ENCODE peak calls at places on chromosomes 2 and 18, in six cellular contexts. Q is brain microvascular endothelial cell, T is right lobe of liver, K is upper lobe of right lung, D is breast epithelium, L is IMR-90. F is an unnamed sample.

GRCh38 chr2:55519908-55520885 is 679 bp downstream of the CFAP36 start:
- DNase-seq in T (no peak), L (peak), Q (peak), K (peak), D (peak), F (peak)

GRCh38 chr2:233062946-233063268 is 2.8 kb downstream of the INPP5D start:
- DNase-seq in D (no peak), Q (no peak), L (no peak), K (peak), T (peak), F (no peak)

GRCh38 chr2:24164416-24164973 is 10.4 kb upstream of the FAM228A start:
- DNase-seq in Q (peak), K (peak), D (no peak), L (no peak), T (no peak), F (no peak)

GRCh38 chr2:47015206-47015605 is 99.6 kb upstream of the MCFD2 start:
- DNase-seq in Q (no peak), K (no peak), D (no peak), L (no peak), T (no peak), F (no peak)

GRCh38 chr18:79912409-79912991 is 39.0 kb downstream of the SLC66A2 start:
- DNase-seq in Q (peak), L (no peak), K (no peak), D (peak), T (peak), F (no peak)

GRCh38 chr2:51710222-51710621 is 678.3 kb upstream of the NRXN1 start:
- DNase-seq in D (no peak), L (no peak), Q (no peak), T (no peak), K (no peak), F (no peak)

GRCh38 chr2:187966924-187967323 is 324.8 kb upstream of the GULP1 start:
- DNase-seq in Q (no peak), D (no peak), L (no peak), T (no peak), K (no peak), F (no peak)

GRCh38 chr2:38581193-38582147 is 21.3 kb downstream of the HNRNPLL start:
- DNase-seq in T (no peak), D (no peak), L (peak), Q (no peak), K (no peak), F (no peak)

GRCh38 chr18:74278058-74278457 is 13.7 kb downstream of the CYB5A start:
- DNase-seq in L (no peak), K (no peak), Q (no peak), D (no peak), T (peak), F (no peak)

GRCh38 chr2:218218409-218219185 is 1.6 kb downstream of the ARPC2 start:
- DNase-seq in T (no peak), D (no peak), K (no peak), L (no peak), Q (no peak), F (no peak)

GRCh38 chr2:170651603-170652002 is 63.5 kb upstream of the SP5 start:
- DNase-seq in L (no peak), K (no peak), T (no peak), Q (no peak), D (no peak), F (no peak)

GRCh38 chr2:75241696-75242095 is 42.4 kb upstream of the TACR1 start:
- DNase-seq in K (no peak), T (no peak), D (no peak), Q (peak), L (peak), F (no peak)

GRCh38 chr2:241364781-241365180 is 8.7 kb downstream of the FARP2 start:
- DNase-seq in D (no peak), L (no peak), T (no peak), K (no peak), Q (no peak), F (no peak)

GRCh38 chr2:177275041-177275440 is 10.5 kb upstream of the NFE2L2 start:
- DNase-seq in T (no peak), D (no peak), K (no peak), Q (peak), L (peak), F (no peak)

GRCh38 chr18:3645384-3646156 is 195.6 kb downstream of the TGIF1 start:
- DNase-seq in K (no peak), D (no peak), L (no peak), T (no peak), Q (no peak), F (no peak)

GRCh38 chr2:115161531-115162453 is 719.4 kb downstream of the DPP10 start:
- DNase-seq in D (no peak), Q (no peak), K (peak), L (no peak), T (no peak), F (peak)

GRCh38 chr2:241966671-241967070 is 97.1 kb downstream of the RTP5 start:
- DNase-seq in L (no peak), D (no peak), K (no peak), Q (no peak), T (no peak), F (no peak)

GRCh38 chr2:239250216-239251071 is 150.4 kb downstream of the HDAC4 start:
- DNase-seq in Q (no peak), K (no peak), D (no peak), T (peak), L (no peak), F (no peak)

GRCh38 chr18:48152549-48152948 is 222.1 kb upstream of the SMAD2 start:
- DNase-seq in L (no peak), K (no peak), Q (no peak), T (no peak), D (no peak), F (no peak)

GRCh38 chr2:64987001-64987962 is 1.9 kb upstream of the SLC1A4 start:
- DNase-seq in D (no peak), L (peak), T (no peak), K (no peak), Q (peak), F (no peak)

GRCh38 chr2:24015562-24016375 is 5.9 kb downstream of the MFSD2B start:
- DNase-seq in K (no peak), D (peak), T (no peak), L (peak), Q (peak), F (no peak)

GRCh38 chr2:85972355-85972754 is 83.6 kb upstream of the ST3GAL5 start:
- DNase-seq in T (no peak), Q (no peak), K (no peak), D (no peak), L (no peak), F (no peak)

GRCh38 chr2:127150996-127151395 is 44.0 kb upstream of the BIN1 start:
- DNase-seq in D (no peak), K (no peak), T (no peak), Q (no peak), L (no peak), F (no peak)

GRCh38 chr2:68653538-68653982 is 10.2 kb downstream of the PROKR1 start:
- DNase-seq in L (peak), D (no peak), T (no peak), Q (peak), K (no peak), F (no peak)

GRCh38 chr2:94880507-94880906 is 9.3 kb downstream of the TEKT4 start:
- DNase-seq in L (no peak), K (peak), Q (no peak), T (no peak), D (no peak), F (no peak)

GRCh38 chr2:160679686-160680085 is 186.1 kb upstream of the RBMS1 start:
- DNase-seq in T (no peak), D (no peak), L (no peak), Q (no peak), K (no peak), F (no peak)

GRCh38 chr2:238930216-238930615 is 82.3 kb downstream of the TWIST2 start:
- DNase-seq in K (peak), L (no peak), Q (no peak), T (peak), D (no peak), F (no peak)

GRCh38 chr18:72762505-72763122 is 105.2 kb downstream of the NETO1 start:
- DNase-seq in K (no peak), Q (peak), L (peak), D (no peak), T (no peak), F (no peak)

GRCh38 chr2:18483896-18484295 is 76.6 kb downstream of the RDH14 start:
- DNase-seq in Q (no peak), T (no peak), L (peak), D (no peak), K (no peak), F (no peak)

GRCh38 chr2:15940661-15941482 is 522 bp downstream of the MYCN start:
- DNase-seq in D (no peak), K (no peak), L (no peak), Q (no peak), T (no peak), F (no peak)

GRCh38 chr2:166382-166781 is 97.5 kb downstream of the SH3YL1 start:
- DNase-seq in Q (no peak), L (no peak), K (no peak), T (no peak), D (no peak), F (no peak)

GRCh38 chr2:147468963-147469362 is 375.9 kb upstream of the ACVR2A start:
- DNase-seq in L (no peak), Q (no peak), D (no peak), T (no peak), K (no peak), F (no peak)

GRCh38 chr18:21934766-21935015 is 194.1 kb downstream of the MIB1 start:
- DNase-seq in D (no peak), K (no peak), T (no peak), L (no peak), Q (no peak), F (no peak)

GRCh38 chr2:189608799-189609422 is 28.3 kb upstream of the SLC40A1 start:
- DNase-seq in T (no peak), D (no peak), L (peak), Q (no peak), K (no peak), F (no peak)

GRCh38 chr18:57705861-57706590 is 84.4 kb upstream of the NARS1 start:
- DNase-seq in L (no peak), K (no peak), T (no peak), Q (no peak), D (no peak), F (no peak)

GRCh38 chr2:6556755-6557154 is 309.0 kb downstream of the CMPK2 start:
- DNase-seq in D (no peak), T (no peak), K (no peak), Q (peak), L (peak), F (no peak)

GRCh38 chr2:173048901-173049661 is 26.6 kb upstream of the MAP3K20 start:
- DNase-seq in T (peak), Q (peak), L (peak), D (peak), K (no peak), F (peak)

GRCh38 chr2:231227309-231228162 is 29.1 kb downstream of the ARMC9 start:
- DNase-seq in K (no peak), Q (peak), D (peak), T (no peak), L (peak), F (no peak)
- H3K4me3 ChIP-seq in K (no peak), Q (no peak), D (no peak), T (no peak), L (no peak), F (no peak)

DNA sequence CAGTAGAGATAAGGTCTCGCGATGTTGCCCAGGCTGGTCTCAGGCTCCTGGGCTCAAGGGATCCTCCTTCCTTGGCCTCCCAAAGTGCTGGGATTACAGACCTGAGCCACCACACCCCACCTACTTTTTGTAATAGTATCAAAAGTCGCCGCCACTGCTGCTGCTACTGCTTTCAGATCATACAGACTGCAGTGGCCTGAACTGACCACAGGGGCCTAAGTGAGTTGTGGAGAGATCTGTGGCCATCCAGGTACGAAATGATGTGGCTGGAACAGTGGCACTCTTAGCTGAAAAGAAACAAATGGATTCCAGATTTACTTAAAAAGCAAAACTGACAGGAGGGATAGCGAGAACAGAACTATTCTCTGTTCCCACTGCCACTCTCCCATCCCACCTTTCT is 32.9 kb upstream of the POMC start:
- DNase-seq in Q (no peak), T (no peak), K (no peak), L (no peak), D (no peak), F (no peak)
- TF ChIP-seq CTCF in Q (peak), T (no peak), K (peak), L (peak), D (no peak), F (no peak)

GRCh38 chr2:9738062-9738717 is 105.1 kb upstream of the TAF1B start:
- DNase-seq in T (no peak), D (no peak), K (no peak), Q (no peak), L (no peak), F (no peak)
- H3K27ac ChIP-seq in T (peak), D (no peak), K (peak), Q (no peak), L (no peak), F (peak)

GRCh38 chr2:215171826-215172225 is 33.4 kb upstream of the ABCA12 start:
- DNase-seq in L (no peak), D (no peak), T (no peak), Q (no peak), K (no peak), F (no peak)
- H3K4me3 ChIP-seq in L (no peak), D (no peak), T (no peak), Q (no peak), K (no peak), F (no peak)

DNA sequence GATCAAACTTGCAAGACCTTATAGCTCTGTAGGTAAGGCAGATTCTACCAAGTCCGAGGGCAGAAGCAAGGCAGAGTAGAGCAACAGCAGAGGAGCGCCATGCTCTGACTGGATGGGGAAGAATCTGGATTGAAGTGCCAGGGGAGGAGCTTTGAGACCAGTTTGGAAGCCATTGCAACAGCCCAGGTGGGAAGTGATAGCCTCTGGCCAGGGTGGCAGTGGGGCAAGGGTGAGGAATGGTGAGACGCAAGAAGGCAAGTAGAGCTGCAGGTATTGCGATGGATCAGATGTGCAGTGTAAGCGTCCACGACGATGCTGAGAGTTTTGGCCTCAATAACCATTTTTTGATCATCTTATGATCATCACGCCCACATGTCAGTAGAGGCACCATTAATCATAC is 134.2 kb upstream of the APCDD1 start:
- DNase-seq in L (no peak), T (no peak), D (no peak), Q (no peak), K (no peak), F (no peak)
- TF ChIP-seq CTCF in L (no peak), T (no peak), D (no peak), Q (no peak), K (no peak), F (no peak)

DNA sequence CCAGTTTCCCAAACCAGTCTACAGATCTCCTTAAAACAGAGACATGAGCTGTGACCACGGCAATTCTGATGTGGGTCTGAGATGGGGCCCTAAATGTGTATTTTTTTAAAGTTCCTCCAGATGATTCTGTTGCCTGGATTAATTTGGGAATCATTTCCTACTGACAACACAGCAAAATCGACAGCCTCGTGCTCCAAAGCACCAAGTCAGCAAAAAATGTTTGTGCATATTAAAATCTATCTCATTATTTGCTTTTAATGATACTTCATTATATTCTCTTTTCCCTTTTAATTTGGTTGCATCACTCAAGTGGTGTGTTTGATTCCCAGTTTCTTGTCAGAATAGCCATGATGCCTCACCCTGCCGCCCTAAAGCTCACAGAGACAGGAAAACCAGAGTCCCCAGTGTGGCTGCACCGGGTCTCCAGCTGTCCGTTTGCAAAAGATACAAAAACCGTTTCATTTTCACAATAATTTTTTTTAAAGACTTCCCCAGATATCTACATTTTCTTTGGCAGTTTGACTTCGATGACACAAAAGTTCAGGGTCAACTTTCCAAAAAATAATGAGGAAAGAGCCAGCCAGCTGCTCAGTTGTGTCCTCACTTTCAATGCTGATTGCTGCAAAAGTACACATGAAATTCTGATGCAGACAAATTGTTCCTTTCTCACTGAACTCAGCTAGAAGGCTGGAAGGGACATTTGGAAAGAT is 443.2 kb upstream of the ID2 start:
- DNase-seq in T (no peak), K (no peak), Q (no peak), L (no peak), D (no peak), F (no peak)
- H3K27ac ChIP-seq in T (peak), K (no peak), Q (no peak), L (no peak), D (no peak), F (no peak)

GRCh38 chr2:219571311-219572236 is at the start of gene OBSL1:
- DNase-seq in T (no peak), Q (peak), L (peak), D (no peak), K (peak), F (no peak)

GRCh38 chr2:219570924-219571310 is 422 bp downstream of the OBSL1 start:
- DNase-seq in D (no peak), Q (no peak), T (no peak), K (peak), L (peak), F (no peak)

GRCh38 chr2:219569635-219570034 is 1.7 kb downstream of the OBSL1 start:
- DNase-seq in T (no peak), D (no peak), Q (no peak), K (no peak), L (no peak), F (no peak)

GRCh38 chr2:219569041-219569440 is 2.3 kb downstream of the OBSL1 start:
- DNase-seq in T (no peak), D (no peak), K (no peak), L (no peak), Q (no peak), F (no peak)

DNA sequence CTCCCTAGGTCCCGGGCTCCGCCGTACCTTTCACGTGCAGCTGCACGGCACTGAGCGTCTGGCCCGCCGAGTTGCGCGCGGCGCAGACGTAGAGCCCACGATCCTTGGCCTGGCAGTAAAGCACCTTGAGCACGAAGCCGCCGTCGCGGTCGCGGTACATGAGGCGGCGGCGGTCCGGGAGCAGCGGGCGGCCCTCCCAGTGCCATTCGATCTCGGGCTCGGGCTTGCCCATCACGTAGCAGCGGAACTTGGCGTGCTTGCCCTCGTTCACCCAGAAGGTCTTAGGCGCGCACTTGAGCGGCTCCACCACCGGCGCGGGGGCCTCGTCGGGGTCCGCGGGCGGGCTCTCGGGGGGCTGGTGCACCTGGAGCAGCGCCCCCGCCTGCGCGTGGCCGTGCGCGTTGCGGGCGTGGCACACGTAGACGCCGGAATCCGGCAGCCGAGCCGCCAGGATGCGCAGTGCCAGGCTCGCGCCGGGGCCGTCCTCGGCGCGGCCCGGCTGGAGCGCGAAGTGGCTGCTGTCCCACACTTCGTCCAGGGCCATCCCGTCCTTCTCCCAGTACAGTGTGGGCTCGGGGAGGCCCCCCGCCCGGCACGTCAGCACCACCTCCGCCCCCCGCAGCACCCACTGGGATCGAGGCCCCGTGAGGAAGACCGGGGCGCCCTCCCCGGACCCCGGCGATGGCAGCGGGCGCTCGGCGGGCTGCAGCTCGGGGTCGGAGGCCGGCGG is 980 bp downstream of the OBSL1 start:
- DNase-seq in Q (no peak), D (no peak), K (peak), T (no peak), L (peak), F (no peak)
- H3K4me3 ChIP-seq in Q (peak), D (peak), K (peak), T (peak), L (peak), F (peak)

DNA sequence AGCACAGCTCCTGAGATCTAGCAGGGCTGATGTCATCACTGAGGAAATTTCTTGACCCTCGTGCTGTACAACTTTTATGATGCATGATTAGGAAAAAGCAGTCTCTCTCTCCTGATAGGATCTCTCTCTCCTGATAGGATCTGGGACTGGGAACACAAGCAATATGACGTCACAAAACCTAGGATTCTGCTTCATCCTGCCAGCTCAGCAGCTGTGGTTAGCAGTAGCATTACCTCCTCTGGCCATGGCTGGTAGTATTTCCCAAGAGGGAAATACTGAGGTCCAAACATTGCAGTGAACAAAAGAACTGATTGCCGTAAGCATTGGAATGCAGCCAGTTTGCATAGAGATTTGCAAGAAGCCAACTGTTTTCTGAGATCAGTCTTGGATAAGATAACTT is 521.2 kb upstream of the POU3F3 start:
- DNase-seq in Q (no peak), D (no peak), T (no peak), K (no peak), L (no peak), F (no peak)
- TF ChIP-seq CTCF in Q (no peak), D (no peak), T (no peak), K (no peak), L (no peak), F (no peak)

F was measured in Peyer's patch.